ENCODE peak calls at places on chromosomes 12 and 14, in four cellular contexts. X is fibroblast of lung, U is PC-3, C is neural progenitor cell. Q is an unnamed sample.

GRCh38 chr14:29463727-29464370 is 463.8 kb downstream of the PRKD1 start:
- DNase-seq in U (peak), X (peak), C (peak), Q (no peak)

GRCh38 chr12:130127909-130128763 is 34.1 kb upstream of the FZD10 start:
- DNase-seq in X (no peak), C (no peak), U (no peak), Q (no peak)

GRCh38 chr12:1377117-1377516 is 217.3 kb downstream of the FBXL14 start:
- DNase-seq in X (no peak), U (no peak), C (no peak), Q (no peak)

GRCh38 chr14:71566276-71566675 is 366.0 kb upstream of the RGS6 start:
- DNase-seq in U (no peak), X (no peak), C (no peak), Q (no peak)

GRCh38 chr12:47850153-47851084 is 30.7 kb upstream of the HDAC7 start:
- DNase-seq in X (no peak), C (peak), U (no peak), Q (no peak)

GRCh38 chr12:570237-570925 is 92.9 kb downstream of the NINJ2 start:
- DNase-seq in X (peak), U (peak), C (peak), Q (peak)

GRCh38 chr12:10331642-10332239 is 24.1 kb downstream of the KLRD1 start:
- DNase-seq in C (peak), U (peak), X (peak), Q (peak)

GRCh38 chr12:107057071-107057834 is 36.1 kb downstream of the CRY1 start:
- DNase-seq in X (peak), C (no peak), U (peak), Q (no peak)

GRCh38 chr12:123270380-123271181 is 1.1 kb downstream of the CDK2AP1 start:
- DNase-seq in X (peak), U (no peak), C (peak), Q (peak)

GRCh38 chr14:96268426-96269358 is 12.7 kb downstream of the BDKRB1 start:
- DNase-seq in U (peak), C (no peak), X (peak), Q (peak)

GRCh38 chr14:94394594-94395305 is 6.3 kb upstream of the SERPINA1 start:
- DNase-seq in U (no peak), C (no peak), X (peak), Q (peak)

GRCh38 chr14:102525213-102526143 is 15.9 kb upstream of the ANKRD9 start:
- DNase-seq in U (peak), X (peak), C (no peak), Q (peak)

DNA sequence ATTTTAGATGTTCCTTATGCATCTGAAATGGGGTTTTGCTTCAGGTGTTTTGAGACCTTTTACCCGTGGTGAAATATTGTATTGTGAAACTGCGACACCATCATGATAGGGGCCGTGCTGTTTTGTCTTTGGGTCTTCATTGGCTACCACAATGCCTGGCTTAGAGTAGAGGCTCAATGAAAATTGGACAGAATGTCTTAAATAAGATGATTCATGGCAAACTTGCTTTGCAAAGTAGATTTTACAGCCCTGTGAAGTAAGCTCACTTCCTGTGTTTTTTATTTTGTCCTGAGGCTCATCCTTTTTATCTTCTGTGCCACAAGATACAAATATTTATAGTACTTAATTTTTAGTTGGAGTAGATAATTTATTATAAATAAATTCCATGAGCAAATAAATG is 111.3 kb upstream of the FRMD6 start:
- DNase-seq in U (peak), C (no peak), X (peak), Q (no peak)
- H2AFZ ChIP-seq in U (no peak), C (no peak), X (no peak), Q (no peak)

DNA sequence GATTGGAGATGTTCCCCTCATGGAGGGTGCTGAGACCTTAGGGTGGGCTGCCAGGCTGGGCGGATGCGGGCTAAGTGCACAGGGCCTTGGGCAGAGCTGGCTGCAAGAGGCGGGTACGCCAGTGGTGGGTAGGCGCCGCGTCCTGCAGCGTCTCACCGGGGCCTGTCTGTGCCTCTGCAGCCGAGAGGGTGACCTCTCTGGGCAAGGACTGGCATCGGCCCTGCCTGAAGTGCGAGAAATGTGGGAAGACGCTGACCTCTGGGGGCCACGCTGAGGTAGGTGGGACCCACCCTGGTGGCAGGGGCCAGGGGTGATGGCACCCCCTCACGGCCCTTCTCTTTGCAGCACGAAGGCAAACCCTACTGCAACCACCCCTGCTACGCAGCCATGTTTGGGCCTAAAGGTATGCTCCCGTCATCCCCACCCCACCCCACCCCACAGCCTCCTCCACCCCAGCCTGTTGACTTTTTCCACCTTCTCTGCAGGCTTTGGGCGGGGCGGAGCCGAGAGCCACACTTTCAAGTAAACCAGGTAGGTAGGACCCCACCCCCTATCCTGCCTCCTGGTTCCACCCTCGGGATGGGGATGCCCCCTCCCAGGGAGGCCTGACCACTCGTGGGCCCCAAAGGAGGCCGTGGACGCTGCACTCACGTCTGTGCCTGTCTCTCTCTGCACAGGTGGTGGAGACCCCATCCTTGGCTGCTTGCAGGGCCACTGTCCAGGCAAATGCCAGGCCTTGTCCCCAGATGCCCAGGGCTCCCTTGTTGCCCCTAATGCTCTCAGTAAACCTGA is 1.5 kb downstream of the CRIP1 start:
- DNase-seq in X (no peak), U (no peak), C (no peak), Q (no peak)
- TF ChIP-seq EZH2 in X (no peak), U (no peak), C (no peak), Q (no peak)

GRCh38 chr12:70671698-70672097 is 34.5 kb upstream of the PTPRB start:
- DNase-seq in C (no peak), U (no peak), X (no peak), Q (no peak)

GRCh38 chr12:70667253-70667652 is 30.0 kb upstream of the PTPRB start:
- DNase-seq in X (no peak), U (no peak), C (no peak), Q (no peak)

GRCh38 chr12:70666364-70666763 is 29.1 kb upstream of the PTPRB start:
- DNase-seq in U (no peak), X (no peak), C (no peak), Q (no peak)

GRCh38 chr12:70670948-70671347 is 33.7 kb upstream of the PTPRB start:
- DNase-seq in U (no peak), X (no peak), C (no peak), Q (no peak)
- H2AFZ ChIP-seq in U (no peak), X (no peak), C (no peak), Q (no peak)

GRCh38 chr12:131383741-131384543 is 326.9 kb upstream of the SFSWAP start:
- DNase-seq in X (no peak), C (no peak), U (no peak), Q (no peak)
- TF ChIP-seq EZH2 in X (no peak), C (no peak), U (no peak), Q (no peak)

DNA sequence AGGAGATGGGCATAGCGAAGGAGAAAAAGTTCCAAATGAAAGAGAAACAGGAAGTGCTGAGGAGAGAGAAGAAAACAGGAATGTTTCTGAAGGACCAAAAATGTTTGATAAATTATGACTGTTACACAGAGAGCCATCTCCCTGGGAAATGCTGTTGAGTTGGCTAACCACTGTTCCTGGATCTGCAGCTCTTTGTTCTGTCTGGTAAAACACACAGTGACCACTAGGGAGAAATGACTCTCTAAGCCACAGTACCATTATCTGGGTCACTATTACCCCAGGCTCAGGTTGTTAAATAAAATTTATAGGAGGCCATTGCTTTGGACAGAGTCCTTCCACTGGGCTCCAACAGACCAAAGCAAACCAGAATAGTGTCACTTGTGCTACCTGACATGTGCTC is 219.3 kb downstream of the CRADD start:
- DNase-seq in U (no peak), X (peak), C (peak), Q (no peak)
- H2AFZ ChIP-seq in U (no peak), X (no peak), C (no peak), Q (no peak)

DNA sequence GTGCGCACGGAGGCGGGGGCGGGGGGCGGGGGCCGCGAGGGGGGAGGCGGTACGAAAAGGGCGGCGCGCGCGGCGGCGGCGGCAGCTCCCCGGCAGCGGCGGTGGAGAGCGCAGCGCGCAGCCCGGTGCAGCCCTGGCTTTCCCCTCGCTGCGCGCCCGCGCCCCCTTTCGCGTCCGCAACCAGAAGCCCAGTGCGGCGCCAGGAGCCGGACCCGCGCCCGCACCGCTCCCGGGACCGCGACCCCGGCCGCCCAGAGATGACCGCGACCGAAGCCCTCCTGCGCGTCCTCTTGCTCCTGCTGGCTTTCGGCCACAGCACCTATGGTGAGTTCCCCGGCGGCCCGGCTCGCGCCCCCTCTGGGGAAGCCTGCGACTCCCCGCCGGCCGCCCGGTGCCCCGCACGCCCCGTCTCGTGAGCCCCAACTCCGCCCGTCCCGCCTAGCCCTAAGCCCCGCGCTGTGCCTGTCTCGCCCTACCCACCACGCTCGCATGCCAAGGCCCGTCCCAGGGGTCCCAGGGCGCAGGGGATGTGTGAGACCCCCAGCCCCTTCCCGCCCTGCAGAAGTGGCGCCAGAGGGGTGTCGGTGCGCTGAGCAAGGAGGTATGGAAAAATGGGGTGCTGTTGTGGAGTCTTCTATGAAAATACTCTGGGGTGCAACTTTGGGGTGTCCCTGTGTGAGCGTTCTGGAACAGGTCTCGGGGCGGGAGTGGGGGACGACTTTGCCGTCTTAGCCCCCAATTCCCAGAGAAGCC is at the start of gene DLK1:
- DNase-seq in X (no peak), C (peak), U (no peak), Q (peak)
- TF ChIP-seq EZH2 in X (peak), C (no peak), U (no peak), Q (peak)

DNA sequence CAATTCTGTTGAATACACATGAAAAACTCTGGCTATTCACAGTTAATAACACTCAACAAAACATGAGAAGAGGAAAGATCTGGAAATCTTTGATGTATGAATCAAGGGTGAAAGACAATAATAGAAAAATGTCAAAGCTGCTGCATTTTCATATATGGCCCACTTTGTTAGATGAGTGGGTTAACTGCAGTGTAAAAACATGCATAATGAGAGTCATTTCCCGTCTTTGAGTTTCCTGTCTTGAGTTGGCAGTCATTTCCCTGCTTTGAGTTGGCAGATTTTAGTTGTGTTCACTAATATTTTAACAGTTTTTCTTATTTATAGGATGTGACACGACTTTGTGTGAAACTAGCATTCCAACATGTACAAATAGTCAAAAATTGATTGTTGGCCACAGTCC is 87.9 kb upstream of the PTPRQ start:
- DNase-seq in X (peak), U (no peak), C (no peak), Q (no peak)
- H2AFZ ChIP-seq in X (no peak), U (no peak), C (no peak), Q (no peak)

Q was measured in hepatocyte.